ENCODE peak calls at places on chromosomes 2 and 18, in eight cellular contexts. C is naive thymus-derived CD4-positive, alpha-beta T cell; J is colonic mucosa; W is tibial artery; E is CD8-positive, alpha-beta T cell; F is brain microvascular endothelial cell; Q is PC-3; R is GM06990. D is an unnamed sample. For H3K36me3, the result is how much of the 10 kb centered on the place peaks cover.

GRCh38 chr2:175187378-175187777 is 5.9 kb upstream of the ATP5MC3 start:
- DNase-seq in C (no peak), J (no peak), W (no peak), E (no peak), F (no peak), Q (peak), R (no peak), D (no peak)

GRCh38 chr18:7778181-7778580 is 211.1 kb downstream of the PTPRM start:
- DNase-seq in C (no peak), J (no peak), W (no peak), E (no peak), F (peak), Q (peak), R (no peak), D (no peak)

GRCh38 chr2:239168575-239168974 is 232.2 kb downstream of the HDAC4 start:
- DNase-seq in C (no peak), J (no peak), W (peak), E (no peak), F (no peak), Q (no peak), R (no peak), D (no peak)

GRCh38 chr18:4119127-4119648 is 335.9 kb downstream of the DLGAP1 start:
- DNase-seq in C (no peak), J (no peak), W (no peak), E (no peak), F (no peak), Q (no peak), R (no peak), D (no peak)

GRCh38 chr18:36590621-36591580 is 237.9 kb downstream of the TPGS2 start:
- DNase-seq in C (no peak), J (no peak), W (no peak), E (no peak), F (no peak), Q (no peak), R (no peak), D (no peak)

GRCh38 chr2:85852979-85853498 is 35.8 kb downstream of the ST3GAL5 start:
- DNase-seq in C (peak), J (no peak), W (no peak), E (peak), F (no peak), Q (no peak), R (peak), D (no peak)

GRCh38 chr2:40451926-40452605 is at the start of gene SLC8A1:
- DNase-seq in C (no peak), J (no peak), W (peak), E (no peak), F (peak), Q (no peak), R (peak), D (no peak)

GRCh38 chr18:39770399-39770798 is 2184.6 kb upstream of the PIK3C3 start:
- DNase-seq in C (no peak), J (no peak), W (no peak), E (no peak), F (no peak), Q (no peak), R (no peak), D (no peak)

GRCh38 chr2:175807031-175807873 is 194.8 kb downstream of the LNPK start:
- DNase-seq in C (no peak), J (no peak), W (no peak), E (no peak), F (no peak), Q (peak), R (no peak), D (peak)

GRCh38 chr2:182616471-182617393 is 99.3 kb upstream of the DNAJC10 start:
- DNase-seq in C (no peak), J (no peak), W (no peak), E (no peak), F (peak), Q (no peak), R (no peak), D (peak)

GRCh38 chr18:57438669-57439616 is 3.8 kb downstream of the ONECUT2 start:
- DNase-seq in C (no peak), J (no peak), W (no peak), E (no peak), F (no peak), Q (no peak), R (no peak), D (no peak)

GRCh38 chr2:222604749-222605515 is 51.0 kb downstream of the FARSB start:
- DNase-seq in C (no peak), J (no peak), W (no peak), E (no peak), F (no peak), Q (no peak), R (no peak), D (no peak)

GRCh38 chr2:240997141-240997855 is 1.1 kb upstream of the SNED1 start:
- DNase-seq in C (no peak), J (peak), W (peak), E (no peak), F (peak), Q (no peak), R (no peak), D (no peak)

GRCh38 chr2:24580561-24580960 is 89.5 kb downstream of the NCOA1 start:
- DNase-seq in C (no peak), J (no peak), W (no peak), E (no peak), F (no peak), Q (no peak), R (no peak), D (no peak)

GRCh38 chr2:206708286-206708685 is 9.9 kb downstream of the DYTN start:
- DNase-seq in C (no peak), J (no peak), W (no peak), E (no peak), F (no peak), Q (no peak), R (no peak), D (no peak)

GRCh38 chr2:206718296-206718695 is at the start of gene DYTN:
- DNase-seq in C (no peak), J (no peak), W (no peak), E (no peak), F (no peak), Q (no peak), R (no peak), D (no peak)

GRCh38 chr2:206716607-206717006 is 1.6 kb downstream of the DYTN start:
- DNase-seq in C (no peak), J (no peak), W (no peak), E (no peak), F (no peak), Q (no peak), R (no peak), D (no peak)

DNA sequence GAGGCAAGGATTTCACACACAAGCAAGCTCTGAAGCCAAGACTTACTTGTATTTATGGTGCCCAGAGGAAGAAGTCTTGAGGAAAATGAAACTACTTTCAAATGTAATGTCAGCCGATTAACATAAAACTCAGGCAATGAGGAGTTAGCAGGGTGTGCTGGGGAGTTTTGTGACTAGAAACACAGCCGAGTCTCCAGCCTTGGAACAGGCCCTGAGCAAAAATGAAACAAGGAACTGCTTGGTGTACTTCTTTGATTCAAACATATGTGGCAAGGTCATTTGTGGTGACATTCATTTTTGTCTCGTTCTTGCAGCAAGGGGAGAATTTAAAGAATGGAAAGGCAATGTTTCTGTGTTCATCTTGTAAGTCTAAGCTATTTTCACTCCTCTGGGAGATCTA is 4.4 kb downstream of the DYTN start:
- DNase-seq in C (no peak), J (no peak), W (no peak), E (no peak), F (no peak), Q (no peak), R (peak), D (no peak)
- H3K4me3 ChIP-seq in C (no peak), J (no peak), W (no peak), E (no peak), F (no peak), Q (no peak), R (no peak), D (no peak)

GRCh38 chr2:203646266-203646864 is 60.1 kb upstream of the CD28 start:
- DNase-seq in C (no peak), J (no peak), W (no peak), E (no peak), F (no peak), Q (no peak), R (no peak), D (no peak)
- H3K36me3 ChIP-seq in C (under half), J (under half), W (under half), E (under half), F (under half), Q (under half), R (under half), D (under half)

GRCh38 chr2:23475473-23475872 is 90.5 kb downstream of the KLHL29 start:
- DNase-seq in C (no peak), J (no peak), W (peak), E (no peak), F (no peak), Q (no peak), R (no peak), D (no peak)
- H3K4me3 ChIP-seq in C (no peak), J (no peak), W (no peak), E (no peak), F (no peak), Q (no peak), R (no peak), D (no peak)

DNA sequence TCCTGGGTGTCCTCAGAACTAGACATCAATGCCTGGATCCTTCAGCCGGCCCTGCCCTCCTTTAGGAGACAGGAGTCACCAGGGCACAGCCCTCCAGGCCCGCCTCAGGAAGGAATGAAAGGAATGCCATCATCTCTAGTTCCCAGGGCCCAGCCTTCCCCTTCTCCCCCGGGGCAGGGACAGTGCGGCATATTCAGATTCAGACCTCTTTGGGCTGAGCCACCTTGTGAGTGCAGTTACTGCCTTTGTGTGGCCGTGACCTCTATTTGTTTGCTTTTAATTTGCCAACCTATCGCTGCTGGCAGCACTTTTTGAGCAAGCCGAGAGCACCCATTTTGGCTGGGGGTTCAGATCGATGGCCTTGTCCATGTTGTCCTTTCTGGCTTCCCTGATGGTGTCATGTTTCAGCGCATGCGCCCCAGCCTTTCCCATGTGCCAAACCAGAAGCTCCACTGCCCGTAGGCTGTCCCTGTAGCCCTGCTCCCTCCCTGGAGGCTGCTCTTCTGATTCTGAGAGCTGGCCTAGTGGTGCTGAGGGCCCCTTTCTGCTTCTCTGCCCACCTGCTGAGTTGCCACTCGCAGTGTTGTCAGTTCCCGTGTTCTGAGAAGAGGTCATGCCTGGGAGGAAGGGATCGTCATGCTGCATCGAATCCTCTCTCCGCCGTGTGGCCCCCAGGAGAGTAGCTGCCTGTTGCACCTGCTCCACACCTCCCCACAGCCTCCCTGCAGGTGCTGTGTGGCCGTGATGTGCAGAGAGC is 10.9 kb downstream of the ANKRD23 start:
- DNase-seq in C (no peak), J (no peak), W (peak), E (no peak), F (peak), Q (peak), R (no peak), D (no peak)
- H3K36me3 ChIP-seq in C (half or more), J (under half), W (half or more), E (under half), F (under half), Q (under half), R (under half), D (under half)

GRCh38 chr2:143254108-143254507 is 124.9 kb downstream of the ARHGAP15 start:
- DNase-seq in C (no peak), J (no peak), W (no peak), E (peak), F (no peak), Q (no peak), R (no peak), D (no peak)

GRCh38 chr2:143252138-143252907 is 123.1 kb downstream of the ARHGAP15 start:
- DNase-seq in C (no peak), J (no peak), W (no peak), E (no peak), F (no peak), Q (peak), R (no peak), D (no peak)

GRCh38 chr2:143258126-143258892 is 129.1 kb downstream of the ARHGAP15 start:
- DNase-seq in C (no peak), J (no peak), W (no peak), E (no peak), F (no peak), Q (no peak), R (no peak), D (no peak)

GRCh38 chr2:143259368-143259958 is 130.2 kb downstream of the ARHGAP15 start:
- DNase-seq in C (peak), J (peak), W (peak), E (peak), F (peak), Q (peak), R (peak), D (peak)

GRCh38 chr2:143255899-143256298 is 126.7 kb downstream of the ARHGAP15 start:
- DNase-seq in C (no peak), J (no peak), W (no peak), E (no peak), F (no peak), Q (no peak), R (peak), D (no peak)
- H3K4me3 ChIP-seq in C (peak), J (no peak), W (no peak), E (peak), F (no peak), Q (no peak), R (no peak), D (no peak)

GRCh38 chr2:74876081-74876886 is 42.4 kb downstream of the HK2 start:
- DNase-seq in C (no peak), J (peak), W (no peak), E (no peak), F (peak), Q (peak), R (peak), D (no peak)
- H3K36me3 ChIP-seq in C (half or more), J (under half), W (half or more), E (under half), F (under half), Q (half or more), R (under half), D (under half)